ENCODE peak calls at places on chromosome 14, in four cellular contexts. N, A, H and K are unnamed samples.

GRCh38 chr14:77782202-77782601 is 17.7 kb upstream of the ADCK1 start:
- DNase-seq in A (no peak), N (no peak), H (no peak), K (no peak)

GRCh38 chr14:104582005-104582404 is 2.4 kb downstream of the C14orf180 start:
- DNase-seq in N (no peak), H (no peak), A (no peak), K (no peak)

GRCh38 chr14:94472842-94473241 is 3.2 kb downstream of the SERPINA9 start:
- DNase-seq in N (no peak), A (no peak), H (no peak), K (no peak)

GRCh38 chr14:43525647-43526046 is 981.4 kb downstream of the FSCB start:
- DNase-seq in N (no peak), H (no peak), A (no peak), K (no peak)

GRCh38 chr14:79090781-79091180 is 920.6 kb downstream of the NRXN3 start:
- DNase-seq in H (no peak), N (no peak), A (no peak), K (no peak)

GRCh38 chr14:92553456-92553855 is 39.9 kb downstream of the RIN3 start:
- DNase-seq in H (no peak), A (no peak), N (no peak), K (no peak)

GRCh38 chr14:52793061-52793460 is 1.7 kb upstream of the GNPNAT1 start:
- DNase-seq in N (no peak), H (no peak), A (no peak), K (no peak)

GRCh38 chr14:92895352-92895878 is 27.5 kb upstream of the CHGA start:
- DNase-seq in H (no peak), N (no peak), A (peak; percentile 41), K (no peak)

GRCh38 chr14:31858868-31859267 is 218.2 kb upstream of the ARHGAP5 start:
- DNase-seq in A (no peak), H (peak; percentile 58), N (no peak), K (no peak)

GRCh38 chr14:69324341-69324931 is 64.5 kb downstream of the GALNT16 start:
- DNase-seq in A (no peak), H (no peak), N (no peak), K (no peak)

GRCh38 chr14:61749264-61749663 is 13.0 kb upstream of the SNAPC1 start:
- DNase-seq in A (no peak), N (peak; percentile 17), H (no peak), K (no peak)

GRCh38 chr14:36361210-36361853 is 40.9 kb upstream of the MBIP start:
- DNase-seq in N (peak; percentile 5), A (no peak), H (no peak), K (no peak)

GRCh38 chr14:83975435-83976222 is 1554.3 kb upstream of the FLRT2 start:
- DNase-seq in H (no peak), A (no peak), N (no peak), K (no peak)

GRCh38 chr14:59707778-59708635 is 131.4 kb upstream of the CCDC175 start:
- DNase-seq in H (no peak), N (no peak), A (no peak), K (no peak)

GRCh38 chr14:105092912-105093425 is 27.7 kb upstream of the GPR132 start:
- DNase-seq in A (no peak), H (no peak), N (peak; percentile 44), K (peak; percentile 61)

GRCh38 chr14:94903338-94903737 is 133.4 kb upstream of the GSC start:
- DNase-seq in H (no peak), N (no peak), A (no peak), K (no peak)

GRCh38 chr14:38964630-38965029 is 138.4 kb downstream of the SEC23A start:
- DNase-seq in A (no peak), N (no peak), H (peak; percentile 87), K (no peak)

GRCh38 chr14:50260072-50260471 is 28.7 kb upstream of the SOS2 start:
- DNase-seq in H (no peak), A (no peak), N (no peak), K (no peak)

GRCh38 chr14:31038521-31039166 is 12.5 kb upstream of the STRN3 start:
- DNase-seq in N (peak; percentile 55), A (no peak), H (peak; percentile 82), K (no peak)

GRCh38 chr14:38065101-38065762 is 142.5 kb upstream of the SSTR1 start:
- DNase-seq in H (no peak), N (no peak), A (no peak), K (no peak)

GRCh38 chr14:89365071-89365801 is 51.8 kb downstream of the FOXN3 start:
- DNase-seq in A (peak; percentile 81), H (no peak), N (no peak), K (no peak)

GRCh38 chr14:55151601-55152000 is 22.5 kb downstream of the LGALS3 start:
- DNase-seq in N (no peak), H (no peak), A (no peak), K (no peak)

GRCh38 chr14:74015965-74016364 is 3.1 kb downstream of the ENTPD5 start:
- DNase-seq in H (no peak), A (no peak), N (peak; percentile 44), K (no peak)

GRCh38 chr14:56552615-56553014 is 27.0 kb upstream of the TMEM260 start:
- DNase-seq in H (no peak), A (no peak), N (no peak), K (no peak)

GRCh38 chr14:61615743-61616523 is 79.4 kb upstream of the HIF1A start:
- DNase-seq in H (no peak), N (no peak), A (no peak), K (no peak)

GRCh38 chr14:94543450-94544123 is 17.7 kb upstream of the SERPINA4 start:
- DNase-seq in H (peak; percentile 39), N (no peak), A (no peak), K (no peak)

GRCh38 chr14:93538411-93538810 is 107.7 kb downstream of the UNC79 start:
- DNase-seq in H (no peak), N (peak; percentile 22), A (no peak), K (peak; percentile 16)

GRCh38 chr14:93525691-93526451 is 95.1 kb downstream of the UNC79 start:
- DNase-seq in A (no peak), H (no peak), N (no peak), K (no peak)

GRCh38 chr14:67541448-67542387 is 8.6 kb downstream of the PLEKHH1 start:
- DNase-seq in A (no peak), H (no peak), N (peak; percentile 75), K (no peak)

GRCh38 chr14:28651148-28651547 is 115.4 kb upstream of the FOXG1 start:
- DNase-seq in H (no peak), N (no peak), A (no peak), K (no peak)

GRCh38 chr14:34843011-34843554 is 32.1 kb downstream of the BAZ1A start:
- DNase-seq in H (peak; percentile 23), A (peak; percentile 27), N (peak; percentile 26), K (no peak)

GRCh38 chr14:72855913-72856312 is 38.0 kb downstream of the DPF3 start:
- DNase-seq in H (no peak), N (no peak), A (peak; percentile 33), K (no peak)

GRCh38 chr14:102421366-102422057 is 58.8 kb downstream of the TECPR2 start:
- DNase-seq in A (no peak), H (no peak), N (no peak), K (no peak)

GRCh38 chr14:29857545-29857944 is 70.1 kb downstream of the PRKD1 start:
- DNase-seq in N (no peak), H (no peak), A (peak; percentile 55), K (no peak)
- TF ChIP-seq FOXM1 in N (no peak), H (no peak), A (no peak), K (no peak)

DNA sequence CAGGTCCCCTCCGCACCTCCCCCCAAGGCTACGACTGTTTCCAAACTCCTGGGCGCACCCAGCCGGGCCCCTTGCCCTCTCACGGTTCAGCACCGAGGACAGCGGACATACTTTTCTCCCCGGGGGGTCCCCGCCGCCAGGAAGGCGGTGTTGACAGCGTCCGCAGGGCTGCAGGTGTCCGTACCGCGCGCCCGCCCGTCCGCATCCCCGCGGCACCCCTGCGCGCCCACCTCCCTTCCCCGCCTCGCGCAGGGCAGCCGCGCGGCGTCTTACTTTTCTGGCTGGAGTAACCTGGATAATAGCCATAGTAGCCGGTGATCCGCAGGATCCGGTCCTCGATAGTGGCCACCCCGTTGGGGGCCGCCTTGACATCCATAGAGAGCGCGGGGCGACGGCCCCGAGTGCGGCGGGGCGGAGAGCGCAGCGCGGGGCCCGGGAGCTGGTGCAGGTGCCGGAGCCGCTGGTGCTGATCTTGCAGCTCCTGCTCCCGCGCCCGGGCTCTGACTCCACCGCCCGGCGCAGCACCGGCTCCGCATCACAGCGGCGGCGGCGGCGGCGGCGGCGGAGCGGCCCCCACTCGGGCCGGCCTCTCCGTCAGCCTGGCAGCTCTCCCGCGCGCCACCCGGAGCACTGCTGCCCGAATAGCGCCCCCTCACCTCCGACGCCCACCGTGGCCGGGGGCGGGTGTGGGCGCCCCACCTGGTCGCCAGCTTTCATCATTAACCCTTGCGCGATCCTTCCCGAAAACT is at the start of gene SLC35F4:
- DNase-seq in H (no peak), A (no peak), N (peak; percentile 14), K (peak; percentile 66)
- TF ChIP-seq FOXK2 in H (no peak), A (no peak), N (no peak), K (no peak)

GRCh38 chr14:100556076-100556475 is 31.1 kb downstream of the BEGAIN start:
- DNase-seq in H (no peak), N (no peak), A (no peak), K (no peak)

GRCh38 chr14:100558966-100559365 is 28.3 kb downstream of the BEGAIN start:
- DNase-seq in H (no peak), N (no peak), A (no peak), K (no peak)

GRCh38 chr14:100558226-100558625 is 29.0 kb downstream of the BEGAIN start:
- DNase-seq in A (no peak), H (no peak), N (no peak), K (no peak)

GRCh38 chr14:100556936-100557505 is 30.2 kb downstream of the BEGAIN start:
- DNase-seq in A (no peak), N (no peak), H (no peak), K (no peak)

GRCh38 chr14:100557658-100558057 is 29.6 kb downstream of the BEGAIN start:
- DNase-seq in A (no peak), H (no peak), N (no peak), K (no peak)
- TF ChIP-seq FOXM1 in A (no peak), H (no peak), N (no peak), K (no peak)

GRCh38 chr14:64958743-64959142 is 13.4 kb downstream of the RAB15 start:
- DNase-seq in N (no peak), A (no peak), H (no peak), K (no peak)

GRCh38 chr14:64958201-64958600 is 13.9 kb downstream of the RAB15 start:
- DNase-seq in N (no peak), H (no peak), A (no peak), K (no peak)

GRCh38 chr14:64956697-64957412 is 14.3 kb upstream of the GPX2 start:
- DNase-seq in H (no peak), N (no peak), A (no peak), K (no peak)

GRCh38 chr14:64963611-64964010 is 8.5 kb downstream of the RAB15 start:
- DNase-seq in A (no peak), H (no peak), N (peak; percentile 26), K (no peak)

GRCh38 chr14:64960762-64961276 is 11.3 kb downstream of the RAB15 start:
- DNase-seq in H (no peak), N (no peak), A (no peak), K (peak; percentile 23)
- TF ChIP-seq FOXK2 in H (no peak), N (no peak), A (no peak), K (no peak)